ENCODE peak calls at places on chromosomes 3 and 15, in four cellular contexts. I, S, T and F are unnamed samples.

GRCh38 chr3:191170097-191170496 is 28.9 kb upstream of the OSTN start:
- DNase-seq in I (no peak), S (no peak), T (no peak), F (no peak)

GRCh38 chr15:83129791-83130190 is 22.3 kb downstream of the TM6SF1 start:
- DNase-seq in I (no peak), S (no peak), T (peak), F (no peak)

GRCh38 chr15:71011503-71012155 is 103.6 kb upstream of the THSD4 start:
- DNase-seq in I (peak), S (no peak), T (peak), F (no peak)

GRCh38 chr3:123158330-123158729 is 43.4 kb upstream of the SEC22A start:
- DNase-seq in I (no peak), S (no peak), T (peak), F (no peak)

GRCh38 chr15:91271565-91272153 is 171.6 kb downstream of the SV2B start:
- DNase-seq in I (peak), S (peak), T (peak), F (peak)

GRCh38 chr3:3708769-3709115 is 90.5 kb upstream of the LRRN1 start:
- DNase-seq in I (no peak), S (no peak), T (no peak), F (no peak)

GRCh38 chr15:45393851-45394250 is 15.5 kb upstream of the GATM start:
- DNase-seq in I (no peak), S (no peak), T (no peak), F (no peak)

GRCh38 chr15:96273317-96274086 is 57.0 kb upstream of the NR2F2 start:
- DNase-seq in I (no peak), S (no peak), T (no peak), F (no peak)

GRCh38 chr3:139538733-139539132 is 809 bp downstream of the RBP1 start:
- DNase-seq in I (no peak), S (no peak), T (no peak), F (no peak)

GRCh38 chr3:165383381-165383780 is 187.2 kb upstream of the SLITRK3 start:
- DNase-seq in I (no peak), S (no peak), T (no peak), F (no peak)

GRCh38 chr15:34337557-34338306 is at the start of gene SLC12A6:
- DNase-seq in I (peak), S (peak), T (peak), F (peak)

GRCh38 chr3:160448845-160449659 is 534 bp downstream of the TRIM59 start:
- DNase-seq in I (no peak), S (no peak), T (peak), F (no peak)

GRCh38 chr15:91102546-91103330 is 2.7 kb downstream of the SV2B start:
- DNase-seq in I (no peak), S (no peak), T (no peak), F (no peak)

GRCh38 chr3:56291953-56292352 is 176.3 kb downstream of the ERC2 start:
- DNase-seq in I (no peak), S (no peak), T (no peak), F (no peak)